ENCODE peak calls at places on chromosomes 12 and 14, in five cellular contexts. B, Q, G, J and K are unnamed samples.

GRCh38 chr12:94875525-94875924 is 128.0 kb downstream of the NDUFA12 start:
- DNase-seq in G (peak), Q (no peak), B (no peak), J (peak), K (no peak)

GRCh38 chr14:31930493-31931225 is 146.4 kb upstream of the ARHGAP5 start:
- DNase-seq in B (no peak), J (no peak), Q (no peak), G (no peak), K (no peak)

GRCh38 chr12:114636723-114637480 is 47.1 kb downstream of the TBX3 start:
- DNase-seq in J (no peak), B (no peak), Q (peak), G (peak), K (no peak)

GRCh38 chr12:53695148-53696138 is 19.6 kb upstream of the ATP5MC2 start:
- DNase-seq in J (no peak), G (peak), B (no peak), Q (no peak), K (no peak)

GRCh38 chr14:76995279-76996035 is 33.1 kb downstream of the IRF2BPL start:
- DNase-seq in Q (no peak), B (no peak), G (no peak), J (no peak), K (no peak)

GRCh38 chr12:114166360-114166759 is 200.2 kb upstream of the RBM19 start:
- DNase-seq in B (no peak), G (peak), J (peak), Q (no peak), K (peak)

GRCh38 chr12:30191701-30192455 is 408.1 kb upstream of the TMTC1 start:
- DNase-seq in J (peak), Q (no peak), B (no peak), G (no peak), K (no peak)

GRCh38 chr14:52895000-52895399 is 55.9 kb downstream of the FERMT2 start:
- DNase-seq in J (peak), G (peak), B (no peak), Q (no peak), K (no peak)

GRCh38 chr14:69574266-69574953 is at the start of gene CCDC177:
- DNase-seq in B (peak), G (peak), J (peak), Q (peak), K (no peak)

GRCh38 chr14:76951149-76951548 is 77.4 kb downstream of the IRF2BPL start:
- DNase-seq in G (no peak), J (no peak), Q (no peak), B (no peak), K (no peak)

GRCh38 chr12:122350444-122350843 is 72.0 kb downstream of the CLIP1 start:
- DNase-seq in G (no peak), Q (no peak), B (no peak), J (no peak), K (no peak)

GRCh38 chr14:35229084-35229483 is 63.1 kb upstream of the PSMA6 start:
- DNase-seq in B (no peak), G (no peak), Q (no peak), J (no peak), K (no peak)

GRCh38 chr12:54394281-54394719 is 9.8 kb upstream of the ZNF385A start:
- DNase-seq in B (no peak), J (peak), Q (no peak), G (peak), K (no peak)

GRCh38 chr12:132343294-132343972 is 14.0 kb upstream of the GALNT9 start:
- DNase-seq in B (no peak), G (peak), Q (no peak), J (no peak), K (no peak)

GRCh38 chr14:33730163-33730562 is 220.7 kb downstream of the EGLN3 start:
- DNase-seq in Q (no peak), B (no peak), G (peak), J (no peak), K (no peak)

GRCh38 chr12:121861549-121862254 is 3.0 kb upstream of the HPD start:
- DNase-seq in G (peak), Q (no peak), J (no peak), B (no peak), K (no peak)

GRCh38 chr12:93325855-93326254 is 51.9 kb upstream of the NUDT4 start:
- DNase-seq in Q (no peak), B (no peak), G (peak), J (no peak), K (no peak)

GRCh38 chr12:52085682-52086180 is 6.2 kb downstream of the SMIM41 start:
- DNase-seq in J (no peak), Q (no peak), G (no peak), B (no peak), K (no peak)

GRCh38 chr12:96890331-96890730 is 16.7 kb upstream of the NEDD1 start:
- DNase-seq in G (no peak), Q (no peak), B (no peak), J (no peak), K (no peak)

GRCh38 chr14:93430319-93430801 is 379 bp upstream of the UNC79 start:
- DNase-seq in J (no peak), Q (no peak), G (no peak), B (no peak), K (no peak)

GRCh38 chr14:76576047-76576741 is 185.1 kb upstream of the VASH1 start:
- DNase-seq in J (no peak), B (no peak), Q (no peak), G (peak), K (no peak)

GRCh38 chr14:102320033-102320660 is 601 bp downstream of the ZNF839 start:
- DNase-seq in Q (no peak), B (peak), G (no peak), J (peak), K (no peak)

GRCh38 chr12:47988073-47989022 is 15.9 kb downstream of the COL2A1 start:
- DNase-seq in G (no peak), J (no peak), Q (no peak), B (no peak), K (no peak)

GRCh38 chr12:80858356-80858755 is 79.4 kb downstream of the LIN7A start:
- DNase-seq in Q (no peak), G (no peak), B (no peak), J (no peak), K (no peak)